ENCODE peak calls at places on chromosomes 7 and 10, in eight cellular contexts. Q is IMR-90, V is transverse colon, A is prostate gland, H is NB4, Y is esophagus muscularis mucosa, P is stomach, J is heart left ventricle. T is an unnamed sample.

GRCh38 chr10:125120046-125120710 is 40.2 kb downstream of the CTBP2 start:
- DNase-seq in J (no peak), H (no peak), Q (peak), P (no peak), Y (no peak), A (no peak), V (no peak), T (no peak)

GRCh38 chr7:139016931-139017511 is 18.8 kb downstream of the ZC3HAV1L start:
- DNase-seq in A (peak), P (peak), Q (peak), Y (no peak), J (peak), V (peak), H (peak), T (peak)

GRCh38 chr7:149692557-149692982 is 80.8 kb downstream of the ZNF467 start:
- DNase-seq in J (no peak), H (no peak), V (no peak), P (no peak), Y (no peak), Q (no peak), A (no peak), T (no peak)

GRCh38 chr7:17963281-17963680 is 23.0 kb upstream of the SNX13 start:
- DNase-seq in J (no peak), Y (no peak), A (no peak), Q (peak), H (no peak), V (no peak), P (no peak), T (peak)

GRCh38 chr7:115340828-115341227 is 418.9 kb downstream of the MDFIC start:
- DNase-seq in Q (peak), P (no peak), V (no peak), Y (no peak), A (no peak), H (peak), J (no peak), T (no peak)

GRCh38 chr10:4352566-4352961 is 473.4 kb upstream of the AKR1E2 start:
- DNase-seq in A (no peak), Y (no peak), J (no peak), P (no peak), Q (no peak), V (no peak), H (no peak), T (no peak)

GRCh38 chr7:344608-344994 is 54.6 kb downstream of the FOXL3 start:
- DNase-seq in J (no peak), P (no peak), Q (no peak), H (no peak), A (no peak), Y (no peak), V (no peak), T (no peak)

GRCh38 chr10:58625070-58625469 is 112.4 kb downstream of the BICC1 start:
- DNase-seq in H (no peak), P (no peak), V (no peak), Y (no peak), Q (peak), J (no peak), A (no peak), T (no peak)

GRCh38 chr7:107661081-107661864 is 645 bp downstream of the SLC26A4 start:
- DNase-seq in J (peak), Y (no peak), P (peak), A (peak), H (peak), V (peak), Q (peak), T (peak)

GRCh38 chr10:111511751-111512150 is 434.9 kb downstream of the ADRA2A start:
- DNase-seq in H (no peak), V (no peak), J (no peak), P (no peak), Y (no peak), A (no peak), Q (no peak), T (no peak)

GRCh38 chr7:107768263-107768662 is 24.3 kb downstream of the CBLL1 start:
- DNase-seq in Q (no peak), A (no peak), V (no peak), J (no peak), P (no peak), Y (no peak), H (no peak), T (no peak)

GRCh38 chr7:12257582-12257981 is 46.5 kb downstream of the TMEM106B start:
- DNase-seq in P (no peak), H (peak), A (no peak), Y (no peak), J (no peak), V (no peak), Q (peak), T (no peak)

GRCh38 chr10:101031796-101032636 is 982 bp downstream of the SFXN3 start:
- DNase-seq in J (peak), Y (peak), P (peak), A (peak), V (peak), Q (peak), H (peak), T (peak)

GRCh38 chr10:11546581-11546980 is 64.9 kb downstream of the USP6NL start:
- DNase-seq in H (no peak), V (no peak), Q (peak), Y (no peak), J (no peak), P (no peak), A (no peak), T (no peak)

GRCh38 chr10:125982256-125982948 is 86.0 kb downstream of the FANK1 start:
- DNase-seq in H (peak), Q (peak), P (no peak), A (peak), Y (no peak), J (no peak), V (peak), T (peak)

GRCh38 chr10:75403144-75404022 is 1.8 kb upstream of the ZNF503 start:
- DNase-seq in J (peak), P (peak), Q (no peak), V (peak), Y (no peak), H (peak), A (peak), T (no peak)

GRCh38 chr10:101829561-101830315 is 11.5 kb upstream of the OGA start:
- DNase-seq in Q (no peak), P (peak), J (no peak), A (peak), Y (no peak), V (peak), H (no peak), T (peak)

GRCh38 chr7:135075716-135076115 is 72.2 kb upstream of the TMEM140 start:
- DNase-seq in V (no peak), J (no peak), A (no peak), H (no peak), Y (no peak), P (no peak), Q (no peak), T (no peak)

GRCh38 chr10:84269773-84270172 is 24.9 kb downstream of the RGR start:
- DNase-seq in Y (no peak), V (no peak), P (no peak), A (no peak), H (no peak), J (no peak), Q (peak), T (peak)

GRCh38 chr7:28126047-28127041 is 54.3 kb downstream of the JAZF1 start:
- DNase-seq in Y (no peak), J (no peak), Q (no peak), V (no peak), H (peak), A (no peak), P (no peak), T (no peak)

GRCh38 chr7:125256446-125256845 is 326.8 kb upstream of the POT1 start:
- DNase-seq in H (no peak), J (no peak), A (no peak), V (no peak), Q (no peak), P (no peak), Y (no peak), T (no peak)

GRCh38 chr10:48612241-48612943 is 7.5 kb upstream of the ARHGAP22 start:
- DNase-seq in V (no peak), J (no peak), H (no peak), P (no peak), A (no peak), Q (peak), Y (peak), T (peak)

GRCh38 chr10:118571123-118571522 is 24.3 kb downstream of the PRLHR start:
- DNase-seq in Q (no peak), H (no peak), J (no peak), V (no peak), P (no peak), A (no peak), Y (peak), T (no peak)

GRCh38 chr7:128167316-128167691 is 73.8 kb upstream of the LEP start:
- DNase-seq in Y (no peak), V (peak), Q (peak), H (peak), J (peak), P (peak), A (no peak), T (no peak)

GRCh38 chr10:12041766-12042408 is 722 bp downstream of the UPF2 start:
- DNase-seq in Y (no peak), P (no peak), Q (peak), H (peak), J (no peak), V (peak), A (peak), T (no peak)

GRCh38 chr7:142412551-142413193 is 154.8 kb upstream of the PRSS58 start:
- DNase-seq in Q (peak), V (no peak), H (peak), P (no peak), J (no peak), Y (no peak), A (no peak), T (no peak)

GRCh38 chr7:118699222-118699621 is 474.7 kb downstream of the ANKRD7 start:
- DNase-seq in J (no peak), V (no peak), H (no peak), Q (no peak), P (no peak), A (no peak), Y (no peak), T (no peak)

GRCh38 chr7:70355591-70356323 is 757.5 kb downstream of the AUTS2 start:
- DNase-seq in V (no peak), P (no peak), J (no peak), A (no peak), H (no peak), Y (no peak), Q (no peak), T (no peak)

GRCh38 chr7:150937848-150938561 is 40.1 kb downstream of the KCNH2 start:
- DNase-seq in Y (no peak), V (no peak), A (no peak), Q (peak), H (peak), J (no peak), P (no peak), T (peak)

DNA sequence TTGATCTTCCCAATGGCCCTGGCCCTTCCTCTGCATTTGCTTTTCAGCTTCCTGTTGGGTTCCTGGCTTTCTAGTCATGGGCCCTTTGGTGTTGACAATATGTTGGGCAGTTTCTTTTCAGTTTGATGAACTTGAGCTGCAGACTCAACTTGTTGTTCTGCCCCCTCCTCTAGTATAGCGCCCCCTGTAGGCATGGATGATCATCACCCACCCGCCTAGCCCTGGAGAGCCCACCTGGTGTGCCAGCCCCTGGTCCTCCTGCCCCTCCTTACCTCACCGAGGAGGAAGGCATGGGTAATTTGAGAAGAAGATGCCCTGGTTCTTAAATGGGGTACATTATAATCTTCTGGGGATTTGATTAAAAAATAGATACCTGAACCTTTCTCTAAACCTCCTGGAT is 271.2 kb downstream of the SNX10 start:
- DNase-seq in Q (no peak), V (no peak), J (no peak), Y (no peak), H (no peak), A (no peak), P (no peak), T (no peak)
- TF ChIP-seq CTCF in Q (no peak), V (no peak), J (no peak), Y (no peak), H (peak), A (no peak), P (no peak), T (no peak)

GRCh38 chr10:130848855-130849254 is 462.7 kb downstream of the TCERG1L start:
- DNase-seq in Y (peak), H (no peak), V (no peak), J (no peak), P (no peak), A (no peak), Q (no peak), T (no peak)

GRCh38 chr10:130857631-130858295 is 453.8 kb downstream of the TCERG1L start:
- DNase-seq in H (no peak), P (no peak), J (no peak), A (no peak), V (no peak), Y (no peak), Q (no peak), T (no peak)

GRCh38 chr10:130859427-130859826 is 452.1 kb downstream of the TCERG1L start:
- DNase-seq in P (no peak), A (no peak), Y (no peak), Q (no peak), H (no peak), J (no peak), V (no peak), T (peak)

GRCh38 chr10:130858626-130859025 is 452.9 kb downstream of the TCERG1L start:
- DNase-seq in A (no peak), V (no peak), Q (no peak), J (no peak), H (no peak), Y (no peak), P (no peak), T (peak)

GRCh38 chr10:130854151-130854550 is 457.4 kb downstream of the TCERG1L start:
- DNase-seq in J (no peak), P (no peak), V (no peak), H (no peak), A (no peak), Y (no peak), Q (no peak), T (no peak)
- TF ChIP-seq POLR2A in J (no peak), P (no peak), V (no peak), H (no peak), A (no peak), Y (no peak), Q (no peak), T (no peak)

GRCh38 chr10:6347391-6347951 is 144.7 kb downstream of the PFKFB3 start:
- DNase-seq in Q (peak), A (no peak), H (peak), V (no peak), Y (peak), P (no peak), J (no peak), T (no peak)
- H3K4me3 ChIP-seq in Q (no peak), A (no peak), H (peak), V (no peak), Y (no peak), P (no peak), J (no peak), T (no peak)

GRCh38 chr10:57351076-57351475 is 916.6 kb downstream of the IPMK start:
- DNase-seq in V (no peak), Q (no peak), Y (no peak), P (no peak), H (no peak), A (no peak), J (no peak), T (no peak)
- TF ChIP-seq CTCF in V (no peak), Q (no peak), Y (no peak), P (no peak), H (no peak), A (no peak), J (no peak), T (no peak)

DNA sequence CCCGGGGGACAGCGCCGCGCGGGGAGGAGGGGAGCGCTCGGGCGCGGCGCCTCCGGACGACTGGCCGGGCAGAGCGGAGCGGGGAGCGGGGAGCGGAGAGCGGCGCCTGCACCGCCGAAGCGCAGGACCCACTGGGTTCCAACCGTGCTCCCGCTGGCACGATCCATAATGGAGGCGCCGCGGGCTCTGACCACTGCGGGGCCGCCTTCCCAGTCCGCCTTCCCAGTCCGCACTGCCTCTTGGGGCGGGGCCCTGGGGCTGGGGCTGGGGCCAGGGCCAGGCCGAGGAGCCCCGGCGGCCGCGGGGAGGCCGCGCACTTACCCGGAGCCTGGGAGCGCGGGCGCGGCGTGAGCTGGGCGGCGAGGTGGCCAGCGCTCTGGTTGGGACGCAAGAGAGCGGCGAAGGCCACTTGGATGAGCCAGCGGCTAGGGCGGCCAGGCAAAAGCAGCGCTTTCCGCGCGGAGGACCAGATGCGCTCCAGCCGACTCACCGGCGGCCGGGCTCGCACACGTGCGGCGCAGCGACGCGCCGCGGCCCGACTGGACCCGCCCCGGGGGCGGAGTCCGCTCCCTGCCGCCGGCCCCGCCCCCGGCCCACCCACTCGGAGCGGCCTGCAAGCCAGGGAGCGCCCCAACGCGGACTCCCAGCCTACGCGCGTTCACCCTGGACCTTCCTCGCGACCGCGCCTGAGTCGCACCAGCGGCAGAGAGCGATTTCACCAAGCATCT is at the start of gene PUS7:
- DNase-seq in V (peak), P (peak), H (peak), Q (peak), A (peak), J (peak), Y (peak), T (peak)
- TF ChIP-seq POLR2A in V (peak), P (no peak), H (peak), Q (peak), A (peak), J (peak), Y (no peak), T (no peak)

DNA sequence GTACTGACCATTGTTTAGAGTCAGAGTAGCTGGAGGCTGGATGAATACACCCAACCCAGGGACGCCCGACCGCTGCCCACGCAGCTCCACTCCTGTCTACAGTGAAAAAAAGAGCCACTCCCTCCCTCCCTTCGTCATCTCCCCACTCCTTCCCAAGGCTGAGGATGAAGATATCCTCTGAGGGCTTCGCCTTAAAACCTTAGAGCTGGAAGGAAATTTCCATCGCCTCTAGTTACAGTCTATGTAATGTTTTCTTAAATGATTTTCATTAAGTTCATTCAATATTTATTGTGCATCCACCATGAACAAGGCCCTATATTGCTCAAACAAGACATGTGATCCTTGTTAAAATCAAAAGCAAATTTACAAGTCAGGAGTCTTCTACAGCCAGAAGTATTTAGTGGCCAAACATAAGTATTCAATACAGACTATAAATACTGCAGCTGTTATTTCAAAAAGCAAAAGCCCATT is 11.3 kb upstream of the SLIT1 start:
- DNase-seq in V (no peak), Y (no peak), J (no peak), A (peak), Q (no peak), H (no peak), P (no peak), T (no peak)
- H3K4me3 ChIP-seq in V (no peak), Y (no peak), J (no peak), A (no peak), Q (no peak), H (no peak), P (no peak), T (no peak)

T was measured in lower leg skin.